ENCODE peak calls at places on chromosome 10, in four cellular contexts. One of them, this sample, is unnamed.

GRCh38 chr10:17784701-17785100 is 24.4 kb upstream of the MRC1 start:
- DNase-seq in stomach: no peak
- DNase-seq in transverse colon: no peak
- DNase-seq in tibial nerve: no peak
- DNase-seq in this sample: no peak

GRCh38 chr10:2097937-2098336 is 360.6 kb upstream of the ADARB2 start:
- DNase-seq in transverse colon: no peak
- DNase-seq in tibial nerve: no peak
- DNase-seq in stomach: no peak
- DNase-seq in this sample: peak; percentile 72

GRCh38 chr10:11007661-11008060 is 10.0 kb upstream of the CELF2 start:
- DNase-seq in stomach: no peak
- DNase-seq in transverse colon: no peak
- DNase-seq in tibial nerve: no peak
- DNase-seq in this sample: peak; percentile 53

GRCh38 chr10:59985639-59986038 is 79.3 kb upstream of the CCDC6 start:
- DNase-seq in tibial nerve: no peak
- DNase-seq in stomach: no peak
- DNase-seq in transverse colon: no peak
- DNase-seq in this sample: no peak

GRCh38 chr10:22597142-22597541 is 117.2 kb downstream of the PIP4K2A start:
- DNase-seq in transverse colon: peak; percentile 19
- DNase-seq in tibial nerve: no peak
- DNase-seq in stomach: no peak
- DNase-seq in this sample: no peak

GRCh38 chr10:20641605-20642004 is 255.5 kb downstream of the NEBL start:
- DNase-seq in stomach: no peak
- DNase-seq in transverse colon: no peak
- DNase-seq in tibial nerve: no peak
- DNase-seq in this sample: no peak

GRCh38 chr10:110901954-110902819 is 16.8 kb downstream of the BBIP1 start:
- DNase-seq in transverse colon: no peak
- DNase-seq in stomach: no peak
- DNase-seq in tibial nerve: no peak
- DNase-seq in this sample: no peak

GRCh38 chr10:17548786-17549185 is 68.4 kb downstream of the HACD1 start:
- DNase-seq in stomach: no peak
- DNase-seq in transverse colon: no peak
- DNase-seq in tibial nerve: no peak
- DNase-seq in this sample: no peak

GRCh38 chr10:3336673-3337293 is 164.2 kb upstream of the PITRM1 start:
- DNase-seq in tibial nerve: no peak
- DNase-seq in transverse colon: no peak
- DNase-seq in stomach: no peak
- DNase-seq in this sample: no peak

GRCh38 chr10:29849434-29849833 is 210.0 kb downstream of the JCAD start:
- DNase-seq in stomach: no peak
- DNase-seq in tibial nerve: no peak
- DNase-seq in transverse colon: no peak
- DNase-seq in this sample: no peak
- H3K4me3 ChIP-seq in stomach: peak overlapping the region; percentile 2
- H3K4me3 ChIP-seq in tibial nerve: no peak overlapping the region
- H3K4me3 ChIP-seq in transverse colon: no peak overlapping the region
- H3K4me3 ChIP-seq in this sample: peak overlapping the region; percentile 22

GRCh38 chr10:121927841-121928527 is at the start of gene ATE1:
- DNase-seq in tibial nerve: peak; percentile 88
- DNase-seq in transverse colon: peak; percentile 93
- DNase-seq in stomach: peak; percentile 93
- DNase-seq in this sample: peak; percentile 96

GRCh38 chr10:121926669-121927360 is 1.0 kb downstream of the ATE1 start:
- DNase-seq in transverse colon: no peak
- DNase-seq in tibial nerve: no peak
- DNase-seq in stomach: no peak
- DNase-seq in this sample: no peak

GRCh38 chr10:121928528-121928884 is 675 bp upstream of the ATE1 start:
- DNase-seq in tibial nerve: peak; percentile 25
- DNase-seq in transverse colon: no peak
- DNase-seq in stomach: peak; percentile 59
- DNase-seq in this sample: no peak

GRCh38 chr10:121926157-121926556 is 1.7 kb downstream of the ATE1 start:
- DNase-seq in transverse colon: no peak
- DNase-seq in tibial nerve: no peak
- DNase-seq in stomach: no peak
- DNase-seq in this sample: no peak

GRCh38 chr10:121927361-121927840 is 430 bp downstream of the ATE1 start:
- DNase-seq in stomach: peak; percentile 59
- DNase-seq in tibial nerve: no peak
- DNase-seq in transverse colon: peak; percentile 73
- DNase-seq in this sample: no peak
- TF ChIP-seq POLR2A in stomach: no peak
- TF ChIP-seq POLR2A in tibial nerve: no peak
- TF ChIP-seq POLR2A in transverse colon: peak; percentile 64
- TF ChIP-seq POLR2A in this sample: no peak

GRCh38 chr10:53361281-53361680 is 588.7 kb upstream of the MBL2 start:
- DNase-seq in stomach: no peak
- DNase-seq in tibial nerve: no peak
- DNase-seq in transverse colon: no peak
- DNase-seq in this sample: no peak

GRCh38 chr10:53356616-53357349 is 584.2 kb upstream of the MBL2 start:
- DNase-seq in tibial nerve: no peak
- DNase-seq in transverse colon: no peak
- DNase-seq in stomach: no peak
- DNase-seq in this sample: no peak

GRCh38 chr10:53361936-53362335 is 589.4 kb upstream of the MBL2 start:
- DNase-seq in transverse colon: no peak
- DNase-seq in stomach: no peak
- DNase-seq in tibial nerve: no peak
- DNase-seq in this sample: no peak

GRCh38 chr10:53357587-53357986 is 585.0 kb upstream of the MBL2 start:
- DNase-seq in stomach: no peak
- DNase-seq in transverse colon: no peak
- DNase-seq in tibial nerve: no peak
- DNase-seq in this sample: no peak

GRCh38 chr10:53358536-53358935 is 586.0 kb upstream of the MBL2 start:
- DNase-seq in transverse colon: no peak
- DNase-seq in tibial nerve: no peak
- DNase-seq in stomach: no peak
- DNase-seq in this sample: no peak
- TF ChIP-seq EP300 in transverse colon: no peak
- TF ChIP-seq EP300 in tibial nerve: no peak
- TF ChIP-seq EP300 in stomach: no peak
- TF ChIP-seq EP300 in this sample: no peak

GRCh38 chr10:12332572-12333381 is 16.6 kb upstream of the CAMK1D start:
- DNase-seq in transverse colon: no peak
- DNase-seq in tibial nerve: no peak
- DNase-seq in stomach: no peak
- DNase-seq in this sample: no peak
- H3K4me3 ChIP-seq in transverse colon: no peak overlapping the region
- H3K4me3 ChIP-seq in tibial nerve: no peak overlapping the region
- H3K4me3 ChIP-seq in stomach: no peak overlapping the region
- H3K4me3 ChIP-seq in this sample: no peak overlapping the region

DNA sequence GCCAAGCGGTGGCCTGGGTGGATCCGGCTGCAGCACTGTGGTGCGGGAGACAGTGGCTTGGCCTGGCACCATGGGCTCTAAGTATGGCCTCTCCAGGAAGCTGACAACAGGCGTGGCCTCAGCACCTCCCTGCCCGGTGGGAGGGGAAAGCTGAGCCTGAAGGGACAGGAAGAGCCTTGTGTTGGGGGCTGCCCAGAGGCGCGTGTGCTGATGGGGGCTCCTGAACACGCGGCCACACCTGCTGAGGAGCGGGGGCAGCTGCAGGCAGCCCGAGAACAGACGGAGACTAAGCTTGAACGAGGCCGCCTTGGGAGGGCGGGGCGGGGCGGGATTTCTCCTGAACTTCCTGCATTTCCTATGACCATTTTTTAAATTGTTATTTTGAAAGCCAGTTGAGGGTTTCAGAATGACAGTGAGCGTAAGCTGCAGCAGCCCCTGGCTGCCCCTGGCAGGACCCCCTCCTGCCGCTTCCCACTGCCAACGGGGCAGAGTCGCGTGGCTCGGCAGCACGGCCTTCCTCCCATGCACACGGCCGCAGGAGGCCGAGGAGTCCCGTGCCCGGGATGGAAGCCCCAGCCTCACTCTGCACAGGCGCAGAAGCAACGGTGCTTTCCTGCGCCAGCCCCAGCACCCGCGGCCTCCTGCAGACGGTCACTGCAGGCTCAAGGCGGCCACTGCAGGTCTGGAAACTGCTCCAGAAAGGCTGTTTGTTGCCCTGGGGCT is 43.2 kb downstream of the DPYSL4 start:
- DNase-seq in tibial nerve: no peak
- DNase-seq in transverse colon: peak; percentile 22
- DNase-seq in stomach: peak; percentile 30
- DNase-seq in this sample: no peak
- TF ChIP-seq POLR2A in tibial nerve: no peak
- TF ChIP-seq POLR2A in transverse colon: no peak
- TF ChIP-seq POLR2A in stomach: no peak
- TF ChIP-seq POLR2A in this sample: no peak